ENCODE peak calls at places on chromosomes 1 and 21, in eight cellular contexts. One of them, this sample, is unnamed.

GRCh38 chr21:44892095-44892494 is 18.6 kb upstream of the PTTG1IP start:
- DNase-seq in prostate gland: no peak
- DNase-seq in astrocyte: no peak
- DNase-seq in M059J: no peak
- DNase-seq in activated CD8-positive, alpha-beta memory T cell treated with anti-CD3 and anti-CD28 coated beads for 1 hour: no peak
- DNase-seq in GM03348: no peak
- DNase-seq in germinal center: no peak
- DNase-seq in omental fat pad: no peak
- DNase-seq in this sample: no peak

GRCh38 chr21:45401916-45402900 is 2.8 kb upstream of the COL18A1 start:
- DNase-seq in prostate gland: no peak
- DNase-seq in astrocyte: no peak
- DNase-seq in M059J: no peak
- DNase-seq in activated CD8-positive, alpha-beta memory T cell treated with anti-CD3 and anti-CD28 coated beads for 1 hour: no peak
- DNase-seq in GM03348: no peak
- DNase-seq in germinal center: no peak
- DNase-seq in omental fat pad: no peak
- DNase-seq in this sample: no peak

GRCh38 chr1:16630661-16631247 is 17.4 kb upstream of the NBPF1 start:
- DNase-seq in prostate gland: no peak
- DNase-seq in astrocyte: no peak
- DNase-seq in M059J: no peak
- DNase-seq in activated CD8-positive, alpha-beta memory T cell treated with anti-CD3 and anti-CD28 coated beads for 1 hour: no peak
- DNase-seq in GM03348: no peak
- DNase-seq in germinal center: no peak
- DNase-seq in omental fat pad: no peak
- DNase-seq in this sample: no peak

GRCh38 chr1:203278087-203278884 is 27.0 kb upstream of the BTG2 start:
- DNase-seq in prostate gland: peak; percentile 67
- DNase-seq in astrocyte: peak; percentile 74
- DNase-seq in M059J: peak; percentile 31
- DNase-seq in activated CD8-positive, alpha-beta memory T cell treated with anti-CD3 and anti-CD28 coated beads for 1 hour: no peak
- DNase-seq in GM03348: peak; percentile 85
- DNase-seq in germinal center: no peak
- DNase-seq in omental fat pad: no peak
- DNase-seq in this sample: peak; percentile 50

GRCh38 chr1:163980391-163980790 is 578.6 kb upstream of the PBX1 start:
- DNase-seq in prostate gland: no peak
- DNase-seq in astrocyte: no peak
- DNase-seq in M059J: no peak
- DNase-seq in activated CD8-positive, alpha-beta memory T cell treated with anti-CD3 and anti-CD28 coated beads for 1 hour: no peak
- DNase-seq in GM03348: no peak
- DNase-seq in germinal center: no peak
- DNase-seq in omental fat pad: no peak
- DNase-seq in this sample: no peak

GRCh38 chr1:229296541-229296941 is 25.6 kb downstream of the RAB4A start:
- DNase-seq in prostate gland: no peak
- DNase-seq in astrocyte: peak; percentile 77
- DNase-seq in M059J: peak; percentile 15
- DNase-seq in activated CD8-positive, alpha-beta memory T cell treated with anti-CD3 and anti-CD28 coated beads for 1 hour: no peak
- DNase-seq in GM03348: peak; percentile 73
- DNase-seq in germinal center: no peak
- DNase-seq in omental fat pad: no peak
- DNase-seq in this sample: peak; percentile 37

GRCh38 chr1:222053790-222054294 is 312.0 kb upstream of the DUSP10 start:
- DNase-seq in prostate gland: no peak
- DNase-seq in astrocyte: no peak
- DNase-seq in M059J: no peak
- DNase-seq in activated CD8-positive, alpha-beta memory T cell treated with anti-CD3 and anti-CD28 coated beads for 1 hour: no peak
- DNase-seq in GM03348: no peak
- DNase-seq in germinal center: no peak
- DNase-seq in omental fat pad: no peak
- DNase-seq in this sample: no peak

GRCh38 chr1:169572184-169572583 is 14.1 kb downstream of the F5 start:
- DNase-seq in prostate gland: peak; percentile 11
- DNase-seq in astrocyte: peak; percentile 2
- DNase-seq in M059J: peak; percentile 44
- DNase-seq in activated CD8-positive, alpha-beta memory T cell treated with anti-CD3 and anti-CD28 coated beads for 1 hour: no peak
- DNase-seq in GM03348: no peak
- DNase-seq in germinal center: no peak
- DNase-seq in omental fat pad: no peak
- DNase-seq in this sample: no peak

GRCh38 chr1:27557596-27558340 is 46.2 kb downstream of the AHDC1 start:
- DNase-seq in prostate gland: no peak
- DNase-seq in astrocyte: no peak
- DNase-seq in M059J: peak; percentile 68
- DNase-seq in activated CD8-positive, alpha-beta memory T cell treated with anti-CD3 and anti-CD28 coated beads for 1 hour: no peak
- DNase-seq in GM03348: no peak
- DNase-seq in germinal center: no peak
- DNase-seq in omental fat pad: no peak
- DNase-seq in this sample: peak; percentile 87

GRCh38 chr1:28982198-28982597 is 67.8 kb downstream of the EPB41 start:
- DNase-seq in prostate gland: no peak
- DNase-seq in astrocyte: no peak
- DNase-seq in M059J: no peak
- DNase-seq in activated CD8-positive, alpha-beta memory T cell treated with anti-CD3 and anti-CD28 coated beads for 1 hour: no peak
- DNase-seq in GM03348: no peak
- DNase-seq in germinal center: no peak
- DNase-seq in omental fat pad: no peak
- DNase-seq in this sample: no peak

GRCh38 chr21:31530918-31531705 is 128.4 kb upstream of the SOD1 start:
- DNase-seq in prostate gland: peak; percentile 23
- DNase-seq in astrocyte: no peak
- DNase-seq in M059J: no peak
- DNase-seq in activated CD8-positive, alpha-beta memory T cell treated with anti-CD3 and anti-CD28 coated beads for 1 hour: no peak
- DNase-seq in GM03348: no peak
- DNase-seq in germinal center: no peak
- DNase-seq in omental fat pad: no peak
- DNase-seq in this sample: no peak

GRCh38 chr1:233412812-233413211 is 85.3 kb downstream of the MAP3K21 start:
- DNase-seq in prostate gland: no peak
- DNase-seq in astrocyte: peak; percentile 16
- DNase-seq in M059J: peak; percentile 53
- DNase-seq in activated CD8-positive, alpha-beta memory T cell treated with anti-CD3 and anti-CD28 coated beads for 1 hour: no peak
- DNase-seq in GM03348: no peak
- DNase-seq in germinal center: no peak
- DNase-seq in omental fat pad: no peak
- DNase-seq in this sample: peak; percentile 49

GRCh38 chr1:155079487-155080249 is 1.0 kb downstream of the EFNA3 start:
- DNase-seq in prostate gland: no peak
- DNase-seq in astrocyte: no peak
- DNase-seq in M059J: no peak
- DNase-seq in activated CD8-positive, alpha-beta memory T cell treated with anti-CD3 and anti-CD28 coated beads for 1 hour: no peak
- DNase-seq in GM03348: no peak
- DNase-seq in germinal center: no peak
- DNase-seq in omental fat pad: no peak
- DNase-seq in this sample: no peak

GRCh38 chr1:65309317-65310077 is at the start of gene DNAJC6:
- DNase-seq in prostate gland: peak; percentile 56
- DNase-seq in astrocyte: peak; percentile 52
- DNase-seq in M059J: peak; percentile 66
- DNase-seq in activated CD8-positive, alpha-beta memory T cell treated with anti-CD3 and anti-CD28 coated beads for 1 hour: peak; percentile 28
- DNase-seq in GM03348: peak; percentile 89
- DNase-seq in germinal center: peak; percentile 30
- DNase-seq in omental fat pad: peak; percentile 35
- DNase-seq in this sample: peak; percentile 63